ENCODE peak calls at places on chromosomes 6 and 20, in seven cellular contexts. L is non-pigmented ciliary epithelial cell, C is T1000, M is AG10803, Z is breast epithelium, X is SW480, G is NCI-H1417. R is an unnamed sample.

GRCh38 chr6:170128346-170128745 is 162.5 kb downstream of the DLL1 start:
- DNase-seq in L (no peak), C (no peak), M (no peak), Z (peak), X (no peak), G (no peak), R (no peak)

GRCh38 chr20:34268145-34268544 is 26.9 kb downstream of the ASIP start:
- DNase-seq in L (no peak), C (no peak), M (no peak), Z (no peak), X (no peak), G (no peak), R (no peak)

GRCh38 chr6:3455121-3455489 is 1.7 kb downstream of the SLC22A23 start:
- DNase-seq in L (no peak), C (no peak), M (no peak), Z (no peak), X (no peak), G (peak), R (no peak)

GRCh38 chr20:4592316-4593148 is 129.2 kb upstream of the PRND start:
- DNase-seq in L (no peak), C (no peak), M (peak), Z (no peak), X (peak), G (peak), R (peak)

GRCh38 chr6:14635195-14635594 is 517.6 kb downstream of the CD83 start:
- DNase-seq in L (no peak), C (no peak), M (no peak), Z (no peak), X (no peak), G (no peak), R (no peak)

GRCh38 chr6:87104657-87105056 is 9.8 kb upstream of the CGA start:
- DNase-seq in L (no peak), C (no peak), M (no peak), Z (no peak), X (no peak), G (no peak), R (no peak)

GRCh38 chr20:9613871-9614270 is 99.5 kb downstream of the LAMP5 start:
- DNase-seq in L (no peak), C (no peak), M (no peak), Z (no peak), X (no peak), G (no peak), R (no peak)

GRCh38 chr6:24576452-24576851 is 69.5 kb downstream of the KIAA0319 start:
- DNase-seq in L (no peak), C (no peak), M (no peak), Z (no peak), X (no peak), G (no peak), R (no peak)

GRCh38 chr20:37890108-37890507 is 12.8 kb upstream of the VSTM2L start:
- DNase-seq in L (no peak), C (no peak), M (no peak), Z (no peak), X (no peak), G (no peak), R (no peak)

GRCh38 chr20:5741089-5741488 is 9.1 kb upstream of the SHLD1 start:
- DNase-seq in L (no peak), C (no peak), M (no peak), Z (no peak), X (no peak), G (no peak), R (no peak)

GRCh38 chr20:43238833-43239232 is 49.1 kb upstream of the PTPRT start:
- DNase-seq in L (no peak), C (no peak), M (no peak), Z (no peak), X (peak), G (peak), R (no peak)

GRCh38 chr6:136550330-136551071 is at the start of gene MAP7:
- DNase-seq in L (no peak), C (peak), M (peak), Z (peak), X (peak), G (peak), R (peak)

GRCh38 chr20:4484431-4485057 is 237.2 kb upstream of the PRND start:
- DNase-seq in L (no peak), C (no peak), M (peak), Z (no peak), X (no peak), G (peak), R (no peak)

GRCh38 chr6:139175389-139175788 is 40.5 kb downstream of the HECA start:
- DNase-seq in L (no peak), C (no peak), M (no peak), Z (no peak), X (no peak), G (no peak), R (no peak)

GRCh38 chr6:36118550-36119107 is 11.7 kb upstream of the MAPK13 start:
- DNase-seq in L (no peak), C (peak), M (no peak), Z (peak), X (no peak), G (peak), R (peak)

GRCh38 chr20:63896136-63896890 is 1.4 kb downstream of the DNAJC5 start:
- DNase-seq in L (no peak), C (no peak), M (peak), Z (no peak), X (peak), G (peak), R (no peak)

GRCh38 chr20:17169575-17170136 is 57.2 kb upstream of the PCSK2 start:
- DNase-seq in L (no peak), C (no peak), M (no peak), Z (no peak), X (no peak), G (peak), R (no peak)